ENCODE peak calls at places on chromosomes 7 and 10, in nine cellular contexts. Y is iris pigment epithelial cell, N is occipital lobe, I is caudate nucleus, M is RPMI7951, S is T-helper 9 cell, G is choroid plexus epithelial cell, C is T follicular helper cell, E is NCI-H345. O is an unnamed sample.

GRCh38 chr7:29019896-29020295 is 61.8 kb upstream of the TRIL start:
- DNase-seq in Y (no peak), N (peak; percentile 44), I (no peak), M (no peak), S (no peak), G (no peak), C (no peak), E (peak; percentile 55), O (no peak)

GRCh38 chr7:1197997-1198632 is 34.6 kb upstream of the UNCX start:
- DNase-seq in Y (peak; percentile 93), N (no peak), I (no peak), M (peak; percentile 59), S (no peak), G (peak; percentile 55), C (no peak), E (no peak), O (no peak)

GRCh38 chr7:31785081-31785480 is 98.1 kb downstream of the PPP1R17 start:
- DNase-seq in Y (no peak), N (no peak), I (no peak), M (no peak), S (no peak), G (no peak), C (no peak), E (no peak), O (no peak)

GRCh38 chr10:6254200-6254599 is 51.5 kb downstream of the PFKFB3 start:
- DNase-seq in Y (no peak), N (no peak), I (no peak), M (no peak), S (no peak), G (no peak), C (no peak), E (no peak), O (no peak)

GRCh38 chr7:94145602-94146001 is 141.4 kb upstream of the BET1 start:
- DNase-seq in Y (no peak), N (no peak), I (no peak), M (peak; percentile 68), S (no peak), G (peak; percentile 56), C (no peak), E (no peak), O (no peak)

GRCh38 chr10:70918851-70919530 is 30.6 kb upstream of the PCBD1 start:
- DNase-seq in Y (no peak), N (peak; percentile 18), I (no peak), M (no peak), S (no peak), G (peak; percentile 5), C (no peak), E (peak; percentile 24), O (no peak)

GRCh38 chr7:137656850-137657232 is 189.9 kb downstream of the DGKI start:
- DNase-seq in Y (no peak), N (no peak), I (no peak), M (no peak), S (no peak), G (no peak), C (no peak), E (no peak), O (no peak)

GRCh38 chr7:1849351-1849951 is 179.4 kb downstream of the ELFN1 start:
- DNase-seq in Y (no peak), N (no peak), I (no peak), M (no peak), S (no peak), G (no peak), C (no peak), E (no peak), O (no peak)

GRCh38 chr7:87148332-87148955 is 3.8 kb upstream of the DMTF1 start:
- DNase-seq in Y (peak; percentile 46), N (no peak), I (no peak), M (peak; percentile 39), S (no peak), G (peak; percentile 66), C (no peak), E (peak; percentile 19), O (no peak)

GRCh38 chr10:112919721-112920120 is 30.3 kb upstream of the TCF7L2 start:
- DNase-seq in Y (peak; percentile 74), N (no peak), I (no peak), M (peak; percentile 67), S (no peak), G (peak; percentile 59), C (no peak), E (no peak), O (no peak)

GRCh38 chr7:130345106-130345505 is 490 bp downstream of the CPA5 start:
- DNase-seq in Y (no peak), N (no peak), I (no peak), M (no peak), S (no peak), G (peak; percentile 40), C (no peak), E (peak; percentile 71), O (no peak)

GRCh38 chr7:107643407-107643806 is 17.2 kb upstream of the SLC26A4 start:
- DNase-seq in Y (peak; percentile 76), N (no peak), I (no peak), M (peak; percentile 68), S (no peak), G (peak; percentile 55), C (no peak), E (no peak), O (no peak)

GRCh38 chr10:112912441-112912911 is 37.6 kb upstream of the TCF7L2 start:
- DNase-seq in Y (no peak), N (no peak), I (no peak), M (peak; percentile 42), S (no peak), G (no peak), C (no peak), E (no peak), O (no peak)

GRCh38 chr7:5630670-5631069 is 150.8 kb downstream of the RNF216 start:
- DNase-seq in Y (peak; percentile 45), N (no peak), I (no peak), M (no peak), S (peak; percentile 9), G (no peak), C (peak; percentile 7), E (no peak), O (no peak)

GRCh38 chr7:11343818-11344413 is 370.2 kb downstream of the PHF14 start:
- DNase-seq in Y (peak; percentile 25), N (no peak), I (no peak), M (peak; percentile 41), S (no peak), G (peak; percentile 60), C (no peak), E (peak; percentile 76), O (no peak)

GRCh38 chr10:118032564-118032963 is 14.2 kb downstream of the RAB11FIP2 start:
- DNase-seq in Y (no peak), N (no peak), I (no peak), M (peak; percentile 32), S (no peak), G (no peak), C (no peak), E (no peak), O (no peak)

GRCh38 chr10:688621-689426 is 644 bp downstream of the DIP2C start:
- DNase-seq in Y (peak; percentile 67), N (no peak), I (no peak), M (peak; percentile 56), S (no peak), G (peak; percentile 55), C (no peak), E (peak; percentile 19), O (no peak)

GRCh38 chr7:151857412-151857811 is 19.5 kb downstream of the PRKAG2 start:
- DNase-seq in Y (no peak), N (peak; percentile 45), I (no peak), M (no peak), S (no peak), G (no peak), C (no peak), E (no peak), O (no peak)

GRCh38 chr7:100124301-100125229 is 2.2 kb upstream of the MBLAC1 start:
- DNase-seq in Y (no peak), N (no peak), I (no peak), M (no peak), S (no peak), G (no peak), C (no peak), E (no peak), O (no peak)

GRCh38 chr10:69413221-69413865 is 3.4 kb downstream of the TACR2 start:
- DNase-seq in Y (peak; percentile 68), N (peak; percentile 59), I (peak; percentile 17), M (peak; percentile 68), S (no peak), G (peak; percentile 78), C (no peak), E (no peak), O (no peak)

GRCh38 chr10:132974886-132975881 is 32.8 kb upstream of the CFAP46 start:
- DNase-seq in Y (no peak), N (no peak), I (no peak), M (peak; percentile 24), S (no peak), G (no peak), C (no peak), E (no peak), O (no peak)

GRCh38 chr10:87657370-87657769 is 2.3 kb upstream of the PAPSS2 start:
- DNase-seq in Y (peak; percentile 88), N (no peak), I (no peak), M (peak; percentile 54), S (no peak), G (peak; percentile 87), C (no peak), E (no peak), O (no peak)

GRCh38 chr7:130021105-130021834 is 29.9 kb downstream of the ZC3HC1 start:
- DNase-seq in Y (no peak), N (peak; percentile 21), I (no peak), M (no peak), S (no peak), G (no peak), C (no peak), E (no peak), O (no peak)

GRCh38 chr10:89867964-89868363 is 166.6 kb downstream of the KIF20B start:
- DNase-seq in Y (peak; percentile 60), N (no peak), I (no peak), M (peak; percentile 50), S (no peak), G (peak; percentile 64), C (no peak), E (peak; percentile 3), O (no peak)

GRCh38 chr7:139828880-139829653 is at the start of gene TBXAS1:
- DNase-seq in Y (peak; percentile 26), N (no peak), I (no peak), M (no peak), S (peak; percentile 5), G (no peak), C (no peak), E (no peak), O (no peak)

GRCh38 chr10:26367771-26368170 is 70.4 kb upstream of the APBB1IP start:
- DNase-seq in Y (peak; percentile 16), N (no peak), I (no peak), M (peak; percentile 60), S (peak; percentile 7), G (peak; percentile 1), C (no peak), E (no peak), O (no peak)

GRCh38 chr7:80439894-80440811 is 71.7 kb downstream of the GNAT3 start:
- DNase-seq in Y (peak; percentile 80), N (no peak), I (no peak), M (peak; percentile 29), S (no peak), G (peak; percentile 72), C (no peak), E (no peak), O (no peak)

GRCh38 chr10:57579926-57580325 is 687.8 kb downstream of the IPMK start:
- DNase-seq in Y (peak; percentile 17), N (no peak), I (no peak), M (peak; percentile 14), S (no peak), G (peak; percentile 65), C (no peak), E (peak; percentile 37), O (no peak)

GRCh38 chr7:17843041-17843440 is 97.3 kb downstream of the SNX13 start:
- DNase-seq in Y (no peak), N (no peak), I (no peak), M (no peak), S (no peak), G (no peak), C (no peak), E (no peak), O (no peak)

GRCh38 chr10:47388879-47389278 is 4.8 kb upstream of the ZNF488 start:
- DNase-seq in Y (no peak), N (no peak), I (no peak), M (no peak), S (no peak), G (no peak), C (no peak), E (no peak), O (no peak)

GRCh38 chr7:128869944-128870285 is 7.3 kb downstream of the ATP6V1F start:
- DNase-seq in Y (no peak), N (no peak), I (no peak), M (no peak), S (no peak), G (no peak), C (no peak), E (no peak), O (no peak)

O was measured in CD4-positive, alpha-beta T cell.